ENCODE peak calls at places on chromosome 19, in six cellular contexts. D is ELR, W is GM04503, Y is adrenal gland, V is dorsolateral prefrontal cortex, P is mammary epithelial cell. C is an unnamed sample.

GRCh38 chr19:31668916-31669315 is 319.7 kb upstream of the TSHZ3 start:
- DNase-seq in D (no peak), W (no peak), Y (no peak), V (no peak), P (no peak), C (no peak)

GRCh38 chr19:5821521-5822180 is 16.8 kb downstream of the NRTN start:
- DNase-seq in D (no peak), W (no peak), Y (no peak), V (no peak), P (no peak), C (no peak)

GRCh38 chr19:29320076-29320475 is 107.1 kb upstream of the UQCRFS1 start:
- DNase-seq in D (no peak), W (no peak), Y (no peak), V (no peak), P (no peak), C (no peak)

GRCh38 chr19:58181902-58182576 is 822 bp upstream of the ZNF274 start:
- DNase-seq in D (peak), W (no peak), Y (peak), V (no peak), P (peak), C (peak)

GRCh38 chr19:39377373-39378362 is 13.2 kb downstream of the PAF1 start:
- DNase-seq in D (no peak), W (no peak), Y (no peak), V (no peak), P (no peak), C (no peak)

GRCh38 chr19:13987101-13987890 is 18.8 kb downstream of the RFX1 start:
- DNase-seq in D (no peak), W (no peak), Y (peak), V (no peak), P (no peak), C (no peak)

GRCh38 chr19:17681505-17682125 is 6.5 kb downstream of the UNC13A start:
- DNase-seq in D (peak), W (no peak), Y (peak), V (no peak), P (no peak), C (peak)

GRCh38 chr19:10603873-10604459 is 16.9 kb upstream of the AP1M2 start:
- DNase-seq in D (no peak), W (no peak), Y (no peak), V (no peak), P (peak), C (peak)

GRCh38 chr19:807627-808175 is 10.4 kb downstream of the PTBP1 start:
- DNase-seq in D (no peak), W (no peak), Y (no peak), V (no peak), P (no peak), C (no peak)

GRCh38 chr19:38734176-38734425 is 10.2 kb downstream of the CAPN12 start:
- DNase-seq in D (no peak), W (no peak), Y (no peak), V (no peak), P (no peak), C (no peak)

GRCh38 chr19:42175952-42176648 is 41.4 kb downstream of the DEDD2 start:
- DNase-seq in D (peak), W (no peak), Y (peak), V (no peak), P (no peak), C (peak)

GRCh38 chr19:36456831-36457230 is 32.5 kb downstream of the ZNF566 start:
- DNase-seq in D (no peak), W (no peak), Y (no peak), V (no peak), P (no peak), C (no peak)

GRCh38 chr19:33399745-33400681 is 26.5 kb downstream of the CEBPG start:
- DNase-seq in D (no peak), W (no peak), Y (no peak), V (no peak), P (no peak), C (no peak)

GRCh38 chr19:2354670-2355069 is 5.4 kb upstream of the TMPRSS9 start:
- DNase-seq in D (no peak), W (no peak), Y (no peak), V (no peak), P (no peak), C (no peak)

GRCh38 chr19:1456121-1456900 is 6.4 kb downstream of the APC2 start:
- DNase-seq in D (no peak), W (no peak), Y (no peak), V (no peak), P (no peak), C (no peak)

GRCh38 chr19:52896431-52897148 is 845 bp downstream of the ZNF320 start:
- DNase-seq in D (peak), W (no peak), Y (peak), V (no peak), P (peak), C (no peak)

GRCh38 chr19:2722541-2723344 is 1.6 kb upstream of the DIRAS1 start:
- DNase-seq in D (peak), W (peak), Y (peak), V (no peak), P (peak), C (no peak)

GRCh38 chr19:16661480-16662034 is 618 bp downstream of the TMEM38A start:
- DNase-seq in D (no peak), W (no peak), Y (peak), V (no peak), P (no peak), C (peak)

GRCh38 chr19:2619076-2619475 is 83.4 kb downstream of the GNG7 start:
- DNase-seq in D (no peak), W (no peak), Y (no peak), V (no peak), P (no peak), C (no peak)

GRCh38 chr19:13091400-13092161 is 11.1 kb downstream of the LYL1 start:
- DNase-seq in D (no peak), W (peak), Y (no peak), V (peak), P (no peak), C (no peak)

GRCh38 chr19:55447421-55448174 is 4.5 kb upstream of the SHISA7 start:
- DNase-seq in D (peak), W (no peak), Y (peak), V (peak), P (peak), C (no peak)

GRCh38 chr19:5805465-5806132 is 732 bp downstream of the NRTN start:
- DNase-seq in D (peak), W (no peak), Y (peak), V (no peak), P (peak), C (peak)

GRCh38 chr19:574658-575526 is 2.5 kb downstream of the BSG start:
- DNase-seq in D (peak), W (no peak), Y (peak), V (no peak), P (no peak), C (no peak)

GRCh38 chr19:10074153-10074552 is 12.0 kb upstream of the SHFL start:
- DNase-seq in D (peak), W (no peak), Y (no peak), V (no peak), P (peak), C (peak)

GRCh38 chr19:47109541-47110375 is 3.8 kb downstream of the ZC3H4 start:
- DNase-seq in D (peak), W (no peak), Y (no peak), V (no peak), P (peak), C (no peak)

GRCh38 chr19:47275866-47276461 is 1.3 kb downstream of the INAFM1 start:
- DNase-seq in D (peak), W (no peak), Y (peak), V (no peak), P (no peak), C (no peak)

GRCh38 chr19:18804139-18804601 is 13.1 kb upstream of the COMP start:
- DNase-seq in D (no peak), W (no peak), Y (no peak), V (no peak), P (no peak), C (no peak)

GRCh38 chr19:3507371-3508120 is 1.4 kb downstream of the FZR1 start:
- DNase-seq in D (peak), W (no peak), Y (peak), V (no peak), P (peak), C (no peak)

GRCh38 chr19:55406869-55407624 is 541 bp downstream of the UBE2S start:
- DNase-seq in D (peak), W (no peak), Y (peak), V (no peak), P (no peak), C (peak)

GRCh38 chr19:5564930-5565329 is 2.8 kb downstream of the TINCR start:
- DNase-seq in D (no peak), W (no peak), Y (no peak), V (no peak), P (no peak), C (no peak)

GRCh38 chr19:13839938-13840750 is 36.8 kb upstream of the NANOS3 start:
- DNase-seq in D (peak), W (no peak), Y (peak), V (no peak), P (peak), C (peak)

GRCh38 chr19:10648360-10648759 is 5.8 kb upstream of the ILF3 start:
- DNase-seq in D (no peak), W (no peak), Y (no peak), V (no peak), P (no peak), C (no peak)

GRCh38 chr19:1469936-1470863 is 8.8 kb downstream of the C19orf25 start:
- DNase-seq in D (peak), W (no peak), Y (no peak), V (no peak), P (no peak), C (peak)

GRCh38 chr19:8161135-8161646 is 11.8 kb upstream of the FBN3 start:
- DNase-seq in D (peak), W (no peak), Y (no peak), V (no peak), P (peak), C (no peak)

GRCh38 chr19:5406816-5407215 is 48.4 kb upstream of the ZNRF4 start:
- DNase-seq in D (no peak), W (no peak), Y (no peak), V (no peak), P (no peak), C (no peak)

GRCh38 chr19:49712397-49712859 is 21.5 kb downstream of the CPT1C start:
- DNase-seq in D (peak), W (no peak), Y (peak), V (no peak), P (no peak), C (no peak)

GRCh38 chr19:55283548-55284393 is at the start of gene BRSK1:
- DNase-seq in D (peak), W (no peak), Y (peak), V (peak), P (no peak), C (peak)